ENCODE peak calls at places on chromosomes 7 and 10, in seven cellular contexts. L is WERI-Rb-1; S is GM06990; A is stomach; E is A549; W is nephron progenitor cell; K is CD4-positive, alpha-beta T cell. U is an unnamed sample.
A peak's percentile ranks its signal among the peaks of the same experiment; 100 is the strongest.

GRCh38 chr7:79787623-79788022 is 334.2 kb upstream of the MAGI2 start:
- DNase-seq in A (no peak), W (no peak), L (no peak), S (no peak), E (no peak), K (no peak), U (no peak)

GRCh38 chr10:33143160-33143728 is 185.2 kb upstream of the ITGB1 start:
- DNase-seq in E (no peak), K (no peak), S (no peak), A (no peak), L (no peak), W (no peak), U (no peak)

GRCh38 chr7:50868426-50869100 is 85.9 kb upstream of the GRB10 start:
- DNase-seq in L (no peak), K (no peak), E (peak; percentile 53), S (no peak), A (no peak), W (no peak), U (no peak)

GRCh38 chr7:158129037-158130022 is 458.3 kb downstream of the PTPRN2 start:
- DNase-seq in L (no peak), W (no peak), E (no peak), S (no peak), K (no peak), A (peak; percentile 19), U (no peak)

GRCh38 chr10:71075066-71075758 is 137.2 kb upstream of the UNC5B start:
- DNase-seq in L (peak; percentile 83), W (peak; percentile 8), S (no peak), A (no peak), K (peak; percentile 17), E (no peak), U (no peak)

GRCh38 chr7:55326079-55326847 is 38.9 kb upstream of the LANCL2 start:
- DNase-seq in W (no peak), L (no peak), S (no peak), E (no peak), A (no peak), K (no peak), U (no peak)

GRCh38 chr10:15715619-15716227 is 4.0 kb downstream of the ITGA8 start:
- DNase-seq in E (peak; percentile 18), L (peak; percentile 39), W (peak; percentile 20), A (no peak), S (no peak), K (no peak), U (no peak)

GRCh38 chr10:60414877-60415585 is 25.4 kb upstream of the ANK3 start:
- DNase-seq in W (no peak), S (no peak), E (peak; percentile 27), K (no peak), A (no peak), L (no peak), U (peak; percentile 46)

GRCh38 chr7:51065766-51066165 is 250.8 kb downstream of the COBL start:
- DNase-seq in A (no peak), E (no peak), S (no peak), L (no peak), K (no peak), W (no peak), U (no peak)

GRCh38 chr7:105876964-105877601 is 684 bp upstream of the ATXN7L1 start:
- DNase-seq in A (peak; percentile 52), E (peak; percentile 68), L (peak; percentile 68), W (peak; percentile 70), K (peak; percentile 38), S (no peak), U (no peak)

GRCh38 chr7:106313456-106313891 is 28.7 kb upstream of the NAMPT start:
- DNase-seq in A (no peak), W (no peak), S (no peak), L (no peak), E (peak; percentile 16), K (no peak), U (no peak)

GRCh38 chr7:77528368-77528767 is 8.7 kb upstream of the PTPN12 start:
- DNase-seq in K (no peak), L (no peak), W (no peak), A (no peak), S (no peak), E (no peak), U (no peak)

GRCh38 chr10:95329296-95329695 is 38.5 kb upstream of the PDLIM1 start:
- DNase-seq in S (no peak), L (no peak), A (no peak), E (no peak), K (no peak), W (no peak), U (no peak)

GRCh38 chr10:124890225-124890624 is 51.7 kb upstream of the ZRANB1 start:
- DNase-seq in W (no peak), E (no peak), L (no peak), S (no peak), K (no peak), A (no peak), U (no peak)

GRCh38 chr7:78134256-78134655 is 335.7 kb downstream of the PHTF2 start:
- DNase-seq in S (no peak), K (no peak), L (peak; percentile 23), A (no peak), E (peak; percentile 33), W (no peak), U (no peak)

DNA sequence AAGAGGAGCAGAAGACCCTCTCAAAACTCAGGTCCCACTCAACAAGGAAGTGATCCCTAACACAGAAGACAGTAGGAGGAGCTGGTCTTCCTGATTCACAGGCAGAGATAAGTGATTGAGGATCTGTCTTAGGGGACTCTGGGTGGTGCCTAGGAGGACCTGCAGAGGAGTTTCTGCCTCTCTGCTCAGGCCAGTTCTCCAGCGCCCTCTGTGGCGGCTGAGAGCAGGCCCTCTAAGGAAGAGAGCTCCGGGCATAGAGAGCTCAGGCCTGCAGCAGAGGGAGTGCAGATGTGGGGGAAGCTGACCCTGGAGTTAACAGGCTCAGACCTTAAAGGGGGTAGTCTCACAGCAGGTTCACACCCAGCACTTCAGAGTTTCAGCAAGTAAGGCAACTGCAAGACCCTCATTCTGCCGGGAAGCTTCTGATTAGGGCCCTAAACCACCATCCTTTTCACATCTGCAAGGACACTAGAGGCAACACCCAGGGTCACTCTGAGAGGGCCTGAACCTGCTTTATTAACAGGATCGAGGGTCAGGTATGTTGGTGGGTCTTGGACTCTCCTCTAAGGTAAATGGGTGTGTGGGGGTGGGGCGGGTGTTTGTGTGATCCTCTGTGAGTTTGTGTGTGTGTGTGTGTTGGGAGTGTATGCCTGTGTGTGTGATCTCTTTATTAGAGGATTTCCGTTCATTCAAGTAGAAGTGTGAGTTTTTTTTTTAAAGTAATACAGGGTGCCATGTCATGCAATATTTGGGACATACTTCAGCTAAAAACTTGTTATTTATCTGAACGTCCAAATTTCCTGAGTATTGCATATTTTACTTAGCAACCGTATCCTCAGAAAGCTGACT is 57.6 kb upstream of the TARP start:
- DNase-seq in K (no peak), E (no peak), W (peak; percentile 32), S (no peak), A (no peak), L (peak; percentile 52), U (no peak)
- TF ChIP-seq CTCF in K (no peak), E (no peak), W (no peak), S (peak; percentile 37), A (no peak), L (peak; percentile 58), U (no peak)

DNA sequence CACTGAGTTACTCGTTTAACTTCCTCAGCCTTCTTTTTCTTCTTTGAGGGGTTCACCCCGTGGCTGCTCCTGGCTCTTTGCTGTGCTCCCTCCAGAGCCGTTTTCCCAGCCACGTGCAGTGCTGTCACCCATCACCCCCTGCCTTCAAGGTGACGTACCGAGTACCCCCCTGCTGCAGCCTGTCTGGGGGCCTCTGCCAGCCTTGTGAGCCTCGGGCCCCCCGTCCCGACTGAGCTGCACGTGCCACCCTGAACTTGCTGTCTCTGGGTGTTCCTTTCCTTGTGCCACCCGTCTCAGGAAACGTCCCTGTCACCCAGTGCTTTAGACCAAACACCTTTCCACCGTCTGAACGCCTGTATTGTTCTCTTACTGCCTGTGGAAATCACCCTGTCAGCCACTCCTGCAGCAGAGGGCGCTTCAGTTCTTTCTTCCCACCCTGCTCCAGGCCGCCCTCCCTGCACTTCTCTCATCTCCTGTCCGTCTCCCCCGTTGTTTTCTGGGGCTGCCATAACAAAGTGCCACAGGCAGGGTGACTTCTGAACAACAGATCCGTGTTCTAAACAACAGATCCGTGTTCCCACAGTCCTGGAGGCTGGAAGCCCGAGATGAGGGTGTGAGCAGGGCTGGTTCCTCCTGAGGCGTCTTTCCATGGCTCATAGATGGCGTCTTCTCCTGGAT is 44.6 kb downstream of the WDR37 start:
- DNase-seq in K (no peak), S (no peak), A (no peak), L (no peak), E (no peak), W (peak; percentile 22), U (no peak)
- TF ChIP-seq CTCF in K (no peak), S (no peak), A (no peak), L (no peak), E (no peak), W (no peak), U (no peak)

GRCh38 chr10:130341325-130341724 is 205.1 kb downstream of the GLRX3 start:
- DNase-seq in L (peak; percentile 76), K (no peak), S (no peak), E (no peak), W (peak; percentile 66), A (no peak), U (no peak)
- TF ChIP-seq CTCF in L (peak; percentile 92), K (no peak), S (no peak), E (no peak), W (peak; percentile 84), A (no peak), U (peak; percentile 48)

GRCh38 chr7:100066953-100067352 is 14.6 kb downstream of the ZNF3 start:
- DNase-seq in S (no peak), E (no peak), K (no peak), L (no peak), W (no peak), A (no peak), U (no peak)
- TF ChIP-seq CTCF in S (no peak), E (no peak), K (no peak), L (no peak), W (no peak), A (no peak), U (no peak)

GRCh38 chr10:75899816-75900357 is 468.5 kb downstream of the LRMDA start:
- DNase-seq in E (no peak), W (no peak), S (no peak), A (no peak), L (no peak), K (no peak), U (no peak)
- TF ChIP-seq CTCF in E (no peak), W (no peak), S (no peak), A (no peak), L (no peak), K (no peak), U (no peak)

DNA sequence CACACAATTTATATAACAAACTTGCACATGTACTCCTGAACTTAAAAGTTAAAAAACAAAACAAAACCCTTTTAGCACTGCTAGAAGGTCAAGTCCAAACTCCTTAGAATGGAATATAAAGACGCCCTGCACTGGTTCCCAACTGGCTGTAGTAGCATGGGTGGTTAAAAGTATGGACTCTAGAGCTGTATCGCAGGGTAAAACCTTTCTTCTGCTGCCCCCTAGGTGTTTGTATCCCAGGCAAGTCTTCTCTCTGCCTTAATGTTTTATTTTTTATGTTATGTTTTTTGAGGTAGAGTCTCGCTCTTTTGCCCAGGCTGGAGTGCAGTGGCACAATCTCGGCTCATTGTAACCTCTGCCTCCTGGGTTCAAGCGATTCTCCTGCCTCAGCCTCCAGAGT is 35.2 kb downstream of the LSMEM1 start:
- DNase-seq in W (no peak), L (no peak), A (no peak), E (peak; percentile 14), K (no peak), S (no peak), U (no peak)
- TF ChIP-seq CTCF in W (no peak), L (no peak), A (no peak), E (no peak), K (no peak), S (no peak), U (no peak)

U was measured in mesothelial cell of epicardium.